ENCODE peak calls at places on chromosomes 7 and 10, in nine cellular contexts. R is A549, Q is sigmoid colon, D is AG04450, I is heart right ventricle, J is right atrium auricular region, P is brain microvascular endothelial cell, X is psoas muscle, N is suprapubic skin. E is an unnamed sample.

GRCh38 chr10:34954142-34954541 is 136.0 kb downstream of the CUL2 start:
- DNase-seq in X (no peak), R (no peak), I (no peak), D (no peak), J (no peak), N (peak), Q (no peak), P (no peak), E (peak)

GRCh38 chr7:46554688-46555422 is 633.8 kb upstream of the IGFBP3 start:
- DNase-seq in I (no peak), P (peak), D (no peak), N (no peak), R (no peak), J (no peak), Q (no peak), X (no peak), E (no peak)

GRCh38 chr7:142882338-142882678 is 3.2 kb downstream of the TRPV6 start:
- DNase-seq in Q (no peak), P (no peak), I (no peak), J (no peak), R (no peak), N (no peak), X (no peak), D (no peak), E (no peak)

GRCh38 chr7:82602066-82602465 is 158.5 kb upstream of the CACNA2D1 start:
- DNase-seq in P (no peak), J (no peak), N (no peak), X (no peak), Q (no peak), I (no peak), D (no peak), R (no peak), E (no peak)

GRCh38 chr7:81769891-81770818 is at the start of gene HGF:
- DNase-seq in X (peak), I (peak), J (peak), N (peak), Q (peak), D (peak), R (no peak), P (peak), E (no peak)

GRCh38 chr10:75358835-75359421 is 42.6 kb downstream of the ZNF503 start:
- DNase-seq in I (no peak), R (peak), Q (no peak), N (no peak), J (no peak), P (peak), D (peak), X (no peak), E (peak)

GRCh38 chr10:101587725-101588614 is at the start of the genes DPCD and POLL:
- DNase-seq in N (peak), I (peak), D (peak), R (peak), P (peak), J (peak), Q (peak), X (peak), E (peak)

GRCh38 chr10:88194041-88194887 is 330.8 kb downstream of the PTEN start:
- DNase-seq in D (no peak), X (peak), J (no peak), N (no peak), P (no peak), I (no peak), R (no peak), Q (no peak), E (peak)

GRCh38 chr10:133162178-133162909 is 2.3 kb downstream of the KNDC1 start:
- DNase-seq in X (no peak), Q (no peak), I (no peak), D (no peak), R (no peak), N (no peak), J (no peak), P (no peak), E (peak)

GRCh38 chr10:86335831-86336230 is 30.8 kb downstream of the GRID1 start:
- DNase-seq in J (no peak), I (no peak), R (no peak), P (no peak), Q (peak), D (no peak), N (peak), X (no peak), E (no peak)

GRCh38 chr7:37758467-37758866 is 74.9 kb downstream of the GPR141 start:
- DNase-seq in Q (no peak), X (no peak), J (no peak), P (no peak), R (no peak), N (no peak), D (no peak), I (no peak), E (no peak)

GRCh38 chr10:75197906-75198305 is 12.7 kb upstream of the VDAC2 start:
- DNase-seq in I (no peak), D (no peak), Q (peak), R (no peak), P (no peak), N (peak), J (peak), X (no peak), E (no peak)

GRCh38 chr10:124728071-124728829 is 15.9 kb downstream of the FAM53B start:
- DNase-seq in X (peak), N (peak), P (no peak), Q (no peak), D (no peak), I (no peak), R (no peak), J (no peak), E (no peak)

GRCh38 chr10:63206997-63207952 is 74.1 kb downstream of the NRBF2 start:
- DNase-seq in X (no peak), P (peak), R (no peak), Q (no peak), I (peak), N (no peak), J (no peak), D (peak), E (peak)

GRCh38 chr7:73647725-73648592 is 19.7 kb upstream of the VPS37D start:
- DNase-seq in R (peak), P (no peak), J (no peak), N (no peak), Q (no peak), D (no peak), X (no peak), I (no peak), E (no peak)

GRCh38 chr7:2173184-2173827 is 59.4 kb downstream of the MAD1L1 start:
- DNase-seq in I (no peak), Q (no peak), X (no peak), J (peak), D (no peak), R (no peak), P (peak), N (no peak), E (no peak)

GRCh38 chr7:832292-832967 is at the start of gene SUN1:
- DNase-seq in I (no peak), Q (peak), J (no peak), P (peak), X (no peak), N (peak), R (peak), D (no peak), E (peak)

GRCh38 chr7:99272476-99273045 is at the start of gene MYH16:
- DNase-seq in X (no peak), P (no peak), D (no peak), Q (no peak), R (no peak), I (no peak), J (no peak), N (no peak), E (peak)

GRCh38 chr7:109246330-109247077 is 676.8 kb downstream of the DNAJB9 start:
- DNase-seq in P (peak), I (no peak), X (no peak), J (no peak), N (no peak), Q (no peak), R (no peak), D (no peak), E (no peak)

GRCh38 chr10:97713351-97713827 is at the start of gene MARVELD1:
- DNase-seq in J (peak), P (peak), R (peak), Q (peak), X (peak), D (peak), N (peak), I (peak), E (peak)

GRCh38 chr7:44995555-44996493 is 4.2 kb upstream of the CCM2 start:
- DNase-seq in D (no peak), N (no peak), X (no peak), I (no peak), Q (peak), P (no peak), R (no peak), J (no peak), E (no peak)

GRCh38 chr10:115706482-115707076 is 566.4 kb downstream of the GFRA1 start:
- DNase-seq in R (no peak), I (no peak), D (no peak), Q (no peak), J (no peak), X (no peak), N (no peak), P (peak), E (peak)

GRCh38 chr7:130273863-130274262 is 7.2 kb downstream of the CPA2 start:
- DNase-seq in R (no peak), N (no peak), X (no peak), D (peak), P (no peak), Q (no peak), I (peak), J (no peak), E (no peak)

GRCh38 chr10:103991393-103992128 is 24.6 kb downstream of the SLK start:
- DNase-seq in I (no peak), Q (no peak), J (no peak), X (no peak), P (no peak), D (no peak), N (no peak), R (no peak), E (no peak)

GRCh38 chr10:54133201-54133600 is 667.8 kb downstream of the PCDH15 start:
- DNase-seq in D (no peak), X (no peak), J (no peak), P (no peak), I (no peak), N (no peak), Q (no peak), R (no peak), E (no peak)

GRCh38 chr7:113246698-113247097 is 128.3 kb upstream of the SMIM30 start:
- DNase-seq in R (no peak), P (no peak), I (no peak), Q (no peak), J (no peak), D (no peak), N (no peak), X (no peak), E (no peak)

GRCh38 chr10:21750424-21750823 is 216.4 kb downstream of the MLLT10 start:
- DNase-seq in Q (no peak), I (no peak), R (no peak), X (no peak), D (no peak), N (no peak), J (no peak), P (no peak), E (no peak)

GRCh38 chr10:99777918-99778716 is 4.3 kb upstream of the ABCC2 start:
- DNase-seq in P (no peak), R (no peak), N (no peak), I (no peak), D (no peak), Q (no peak), X (no peak), J (no peak), E (no peak)
- H3K27ac ChIP-seq in P (no peak), R (peak), N (no peak), I (no peak), D (no peak), Q (no peak), X (no peak), J (no peak), E (no peak)

DNA sequence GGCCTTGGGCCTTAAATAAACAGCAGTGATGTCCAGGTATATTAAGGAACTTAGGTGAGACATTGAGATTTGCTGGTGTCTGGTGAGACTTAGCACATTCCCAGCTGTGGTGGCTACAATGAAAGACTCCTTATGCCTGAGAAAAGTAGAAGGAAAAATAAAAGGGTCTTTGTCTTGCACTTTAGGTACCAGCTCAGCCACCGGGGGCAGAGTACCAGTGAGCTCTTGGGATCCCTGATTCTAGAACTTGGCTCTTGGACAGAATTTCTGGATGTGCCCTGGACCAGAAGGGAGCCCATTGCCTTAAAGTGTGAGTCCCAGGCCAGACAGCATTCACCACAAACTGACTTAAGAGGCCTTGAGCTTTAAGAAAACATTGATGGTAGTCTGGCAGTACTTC is 1038.7 kb downstream of the SORCS3 start:
- DNase-seq in Q (no peak), N (no peak), R (no peak), D (no peak), P (no peak), X (no peak), I (no peak), J (no peak), E (no peak)
- TF ChIP-seq CTCF in Q (no peak), N (no peak), R (no peak), D (no peak), P (no peak), X (no peak), I (no peak), J (no peak), E (no peak)

DNA sequence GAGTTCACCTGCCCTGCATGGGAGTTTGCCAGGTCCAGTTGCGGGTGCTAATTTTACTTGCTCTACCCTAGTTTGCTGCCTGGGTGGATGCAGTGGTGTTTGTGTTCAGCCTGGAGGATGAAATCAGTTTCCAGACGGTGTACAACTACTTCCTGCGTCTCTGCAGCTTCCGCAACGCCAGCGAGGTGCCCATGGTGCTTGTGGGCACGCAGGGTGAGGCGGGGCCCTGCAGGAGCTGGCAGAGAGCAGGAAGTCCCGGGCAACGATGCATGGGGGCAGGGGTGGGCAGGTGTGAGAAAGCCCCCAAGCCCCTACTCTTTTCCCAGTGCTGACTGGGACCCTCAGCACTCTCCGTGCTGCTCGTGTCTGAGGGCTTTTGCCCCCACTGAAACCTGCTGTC is 31.3 kb downstream of the AGAP3 start:
- DNase-seq in R (no peak), I (no peak), P (no peak), X (no peak), J (no peak), D (no peak), Q (no peak), N (no peak), E (no peak)
- H3K27ac ChIP-seq in R (no peak), I (no peak), P (no peak), X (no peak), J (no peak), D (no peak), Q (no peak), N (no peak), E (peak)

DNA sequence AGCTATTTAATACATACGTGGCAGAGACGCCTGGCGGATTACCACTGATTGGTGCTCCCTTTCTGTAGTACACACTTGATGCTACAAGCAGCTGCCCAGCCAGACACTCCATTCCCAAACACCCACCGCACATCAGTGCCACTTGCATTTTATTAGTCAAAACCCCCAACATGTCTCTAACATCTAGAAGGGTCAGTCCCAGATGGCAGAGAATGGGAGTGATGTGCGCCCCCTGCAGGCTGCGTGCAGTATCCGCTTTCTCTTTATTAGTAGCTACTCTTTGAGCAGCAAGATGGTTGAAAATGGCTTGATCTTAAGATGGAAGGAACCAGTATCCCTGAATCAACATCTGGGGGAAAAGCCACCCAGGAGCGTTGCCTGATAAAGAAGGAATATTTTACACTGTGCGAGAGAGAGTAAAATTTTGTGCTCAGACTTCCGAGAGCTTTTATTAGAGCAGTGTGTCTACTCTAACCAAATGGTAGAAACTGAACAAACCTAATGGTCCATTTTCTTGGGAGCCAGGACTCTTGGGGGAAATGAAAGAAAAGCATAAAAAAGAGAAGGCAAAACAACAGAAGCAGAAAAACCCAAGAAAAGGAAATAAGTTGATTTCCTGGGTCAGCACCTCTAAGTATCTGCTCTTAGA is 78.3 kb downstream of the ST8SIA6 start:
- DNase-seq in N (no peak), I (no peak), P (peak), Q (no peak), D (no peak), R (peak), J (no peak), X (no peak), E (no peak)
- TF ChIP-seq CTCF in N (peak), I (no peak), P (peak), Q (no peak), D (peak), R (peak), J (no peak), X (no peak), E (peak)

GRCh38 chr7:55087521-55087961 is 68.7 kb downstream of the EGFR start:
- DNase-seq in J (no peak), Q (no peak), N (no peak), D (no peak), I (no peak), P (no peak), R (no peak), X (no peak), E (no peak)
- H3K27ac ChIP-seq in J (peak), Q (peak), N (peak), D (no peak), I (peak), P (peak), R (peak), X (peak), E (peak)

DNA sequence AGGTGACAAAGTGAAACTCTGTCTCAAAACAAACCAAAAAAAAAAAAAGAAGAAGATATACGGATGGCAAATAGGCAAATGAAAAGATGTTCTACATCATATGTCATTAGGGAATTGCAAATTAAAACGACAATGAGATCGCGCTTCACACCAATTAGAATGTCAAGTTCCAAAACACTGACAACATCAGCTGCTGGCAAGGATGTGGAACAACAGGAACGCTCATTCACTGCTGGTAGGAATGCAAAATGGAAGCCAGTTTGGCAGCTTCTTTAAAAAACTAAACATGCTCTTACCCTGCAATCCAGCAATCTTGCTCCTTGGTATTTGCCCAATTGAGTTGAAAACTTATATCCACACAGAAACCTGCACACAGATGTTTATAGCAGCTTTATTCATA is 34.8 kb downstream of the CALML5 start:
- DNase-seq in I (no peak), N (no peak), J (no peak), P (no peak), X (no peak), Q (no peak), D (no peak), R (no peak), E (no peak)
- TF ChIP-seq CTCF in I (no peak), N (no peak), J (no peak), P (no peak), X (no peak), Q (no peak), D (no peak), R (no peak), E (no peak)

DNA sequence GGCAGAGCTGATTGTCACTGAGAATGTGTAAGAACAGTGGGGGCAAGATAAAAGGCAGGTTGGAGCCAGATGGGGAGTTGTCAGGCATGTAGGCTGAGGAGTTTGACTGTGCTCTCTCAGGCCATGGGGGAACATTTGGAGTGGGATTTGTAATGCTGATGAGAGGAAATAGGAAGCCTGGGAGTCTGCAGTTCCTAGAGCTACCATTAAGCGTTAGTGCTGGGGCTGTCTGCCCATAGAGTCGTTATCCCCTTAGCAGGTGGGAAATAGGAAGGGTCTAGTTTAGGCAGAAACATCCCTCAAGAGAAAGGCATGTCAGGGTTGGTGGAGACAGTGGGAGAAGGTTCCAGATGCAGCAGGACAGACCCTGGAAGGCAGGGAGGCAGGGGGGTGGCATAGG is 75.5 kb downstream of the RPS24 start:
- DNase-seq in X (no peak), Q (no peak), I (no peak), N (no peak), D (no peak), J (no peak), P (no peak), R (no peak), E (no peak)
- H3K27ac ChIP-seq in X (no peak), Q (no peak), I (no peak), N (no peak), D (no peak), J (no peak), P (no peak), R (no peak), E (no peak)

GRCh38 chr10:26361351-26361750 is 76.8 kb upstream of the APBB1IP start:
- DNase-seq in N (no peak), R (no peak), X (no peak), P (no peak), I (no peak), Q (no peak), D (no peak), J (no peak), E (no peak)

GRCh38 chr10:26361946-26362345 is 76.2 kb upstream of the APBB1IP start:
- DNase-seq in D (no peak), R (no peak), P (no peak), N (no peak), Q (no peak), I (no peak), X (no peak), J (no peak), E (no peak)

GRCh38 chr10:26367771-26368170 is 70.4 kb upstream of the APBB1IP start:
- DNase-seq in P (peak), I (peak), J (no peak), R (peak), N (no peak), X (no peak), Q (no peak), D (no peak), E (peak)

GRCh38 chr10:26368463-26368862 is 69.7 kb upstream of the APBB1IP start:
- DNase-seq in I (no peak), Q (no peak), P (no peak), J (no peak), R (no peak), D (no peak), X (no peak), N (no peak), E (no peak)

DNA sequence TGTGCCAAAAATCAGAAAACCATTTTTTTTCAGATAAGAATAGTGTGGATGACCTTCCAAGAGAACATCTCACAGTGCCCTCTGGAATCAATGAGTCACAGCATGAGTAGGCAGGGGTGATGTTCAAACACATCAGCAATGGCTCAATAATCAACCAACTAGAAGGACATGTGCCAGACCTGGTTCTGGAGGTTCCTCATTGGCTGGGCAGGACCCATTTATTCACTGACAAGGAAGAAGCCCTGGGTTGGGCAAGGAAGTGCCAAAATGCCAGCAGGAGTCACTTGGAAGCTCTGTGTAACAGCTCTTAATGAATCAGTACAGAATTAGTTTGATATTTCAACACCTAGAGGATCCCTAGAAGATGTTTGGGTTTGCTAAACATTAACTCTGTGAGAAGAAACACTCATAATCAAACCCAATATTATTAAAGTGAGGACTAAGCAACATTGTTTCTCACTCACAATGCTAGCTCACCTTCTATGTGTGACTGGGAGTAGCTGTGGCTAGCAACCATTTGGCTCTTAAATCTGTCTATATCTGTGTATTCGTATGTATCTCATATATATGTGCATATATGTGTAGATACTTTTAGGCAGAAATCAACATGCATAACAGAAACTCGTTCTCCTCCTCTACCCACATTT is 72.3 kb upstream of the APBB1IP start:
- DNase-seq in N (no peak), P (no peak), D (no peak), J (no peak), I (no peak), X (no peak), Q (no peak), R (peak), E (peak)
- TF ChIP-seq CTCF in N (no peak), P (no peak), D (no peak), J (no peak), I (no peak), X (no peak), Q (no peak), R (no peak), E (no peak)

GRCh38 chr7:101605611-101606010 is 23.5 kb downstream of the MYL10 start:
- DNase-seq in I (no peak), N (no peak), D (no peak), Q (no peak), R (no peak), X (no peak), P (no peak), J (no peak), E (no peak)
- H3K27ac ChIP-seq in I (no peak), N (no peak), D (no peak), Q (no peak), R (no peak), X (no peak), P (no peak), J (no peak), E (peak)

E was measured in RWPE1.